ENCODE peak calls at places on chromosomes 11 and 22, in six cellular contexts. Z is upper lobe of left lung, T is GM12878, P is HepG2, I is A549, Q is K562. S is an unnamed sample. For H3K4me1, the result is how much of the 10 kb centered on the place peaks cover.

GRCh38 chr11:65084598-65085375 is 765 bp downstream of the ZFPL1 start:
- ATAC-seq in T (peak), Q (peak), I (peak), P (peak), Z (no peak), S (no peak)

GRCh38 chr11:112612283-112612849 is 348.9 kb upstream of the NCAM1 start:
- ATAC-seq in P (no peak), T (no peak), Q (no peak), I (no peak), Z (no peak), S (no peak)

GRCh38 chr22:47474464-47474863 is 712.0 kb downstream of the TBC1D22A start:
- ATAC-seq in Z (no peak), Q (no peak), P (no peak), I (no peak), T (no peak), S (no peak)

GRCh38 chr11:107696140-107696539 is 15.7 kb downstream of the SLN start:
- ATAC-seq in T (no peak), P (no peak), I (peak), Z (peak), Q (no peak), S (peak)

GRCh38 chr11:34394771-34395300 is 37.0 kb upstream of the ABTB2 start:
- ATAC-seq in P (no peak), Q (no peak), T (no peak), Z (no peak), I (no peak), S (no peak)

GRCh38 chr11:117090111-117090706 is 8.0 kb downstream of the SIK3 start:
- ATAC-seq in Z (no peak), Q (no peak), I (no peak), P (no peak), T (peak), S (no peak)

GRCh38 chr11:65558785-65559509 is 788 bp upstream of the LTBP3 start:
- ATAC-seq in T (no peak), Z (peak), Q (no peak), I (peak), P (peak), S (peak)

GRCh38 chr22:30680998-30681770 is 13.5 kb upstream of the OSBP2 start:
- ATAC-seq in Z (peak), I (no peak), T (no peak), P (no peak), Q (no peak), S (peak)

GRCh38 chr11:117002639-117003305 is 95.5 kb downstream of the SIK3 start:
- ATAC-seq in Q (peak), Z (no peak), T (peak), P (no peak), I (no peak), S (no peak)

GRCh38 chr11:110147965-110148709 is 54.9 kb downstream of the ZC3H12C start:
- ATAC-seq in P (no peak), Z (peak), I (peak), Q (no peak), T (no peak), S (no peak)

GRCh38 chr11:106231591-106231990 is 154.1 kb downstream of the AASDHPPT start:
- ATAC-seq in Q (no peak), P (no peak), T (peak), Z (no peak), I (no peak), S (no peak)

GRCh38 chr11:128448487-128448886 is 138.9 kb downstream of the ETS1 start:
- ATAC-seq in Z (no peak), P (peak), I (peak), T (no peak), Q (no peak), S (no peak)

GRCh38 chr11:118915941-118916841 is 9.5 kb downstream of the BCL9L start:
- ATAC-seq in P (no peak), T (no peak), I (no peak), Z (no peak), Q (no peak), S (no peak)

GRCh38 chr11:118915396-118915795 is 10.3 kb downstream of the BCL9L start:
- ATAC-seq in Z (no peak), T (no peak), Q (no peak), P (no peak), I (no peak), S (no peak)

GRCh38 chr11:118913411-118914125 is 12.2 kb downstream of the BCL9L start:
- ATAC-seq in T (peak), Q (no peak), I (no peak), P (no peak), Z (no peak), S (no peak)

GRCh38 chr11:118912742-118913410 is 12.8 kb downstream of the BCL9L start:
- ATAC-seq in I (peak), Q (peak), Z (no peak), P (no peak), T (peak), S (no peak)

GRCh38 chr11:118914178-118914918 is 11.4 kb downstream of the BCL9L start:
- ATAC-seq in P (no peak), T (peak), Q (no peak), I (no peak), Z (no peak), S (no peak)
- TF ChIP-seq EP300 in P (no peak), T (no peak), Q (no peak), I (no peak), Z (no peak), S (no peak)

GRCh38 chr11:46363455-46363920 is 16.2 kb downstream of the DGKZ start:
- ATAC-seq in Q (no peak), Z (peak), T (no peak), P (no peak), I (no peak), S (no peak)

GRCh38 chr11:46361283-46362145 is 14.3 kb downstream of the DGKZ start:
- ATAC-seq in I (no peak), T (peak), Z (peak), Q (peak), P (no peak), S (peak)

GRCh38 chr11:46364056-46364455 is 16.8 kb downstream of the DGKZ start:
- ATAC-seq in P (no peak), I (no peak), T (no peak), Q (no peak), Z (no peak), S (no peak)

GRCh38 chr11:46362146-46363030 is 15.1 kb downstream of the DGKZ start:
- ATAC-seq in P (no peak), Z (no peak), I (no peak), T (peak), Q (no peak), S (no peak)

DNA sequence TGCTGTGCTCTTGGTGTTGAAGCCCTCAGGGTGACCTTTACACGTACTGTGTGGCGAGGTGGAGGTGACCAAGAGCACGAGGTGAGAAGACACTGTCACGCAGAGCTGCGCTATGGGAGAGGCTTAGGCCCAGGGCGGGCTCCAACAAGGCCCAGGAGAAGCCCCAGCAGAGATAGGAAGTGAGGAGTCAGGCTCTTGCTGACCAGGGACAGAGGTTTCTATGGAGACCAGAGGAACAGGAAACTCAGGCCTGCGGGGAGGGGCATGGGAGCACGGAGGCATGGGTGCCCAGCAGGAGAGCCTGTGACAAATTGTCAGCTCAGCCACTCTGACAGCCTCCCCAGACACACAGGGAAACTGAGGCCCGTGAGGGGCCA is 15.8 kb downstream of the DGKZ start:
- ATAC-seq in I (peak), Z (peak), Q (peak), T (no peak), P (no peak), S (peak)
- H3K4me1 ChIP-seq in I (under half), Z (half or more), Q (half or more), T (under half), P (under half), S (under half)

GRCh38 chr22:21837184-21837979 is 30.1 kb downstream of the MAPK1 start:
- ATAC-seq in P (peak), Q (peak), Z (peak), T (no peak), I (peak), S (peak)
- H3K27ac ChIP-seq in P (peak), Q (no peak), Z (peak), T (no peak), I (no peak), S (peak)

GRCh38 chr11:102309621-102310541 is 7.4 kb upstream of the BIRC3 start:
- ATAC-seq in P (peak), T (no peak), Z (no peak), Q (peak), I (no peak), S (no peak)

GRCh38 chr11:102306817-102307814 is 10.2 kb upstream of the BIRC3 start:
- ATAC-seq in I (peak), P (no peak), Q (no peak), Z (peak), T (peak), S (no peak)

GRCh38 chr11:102305352-102306047 is 11.8 kb upstream of the BIRC3 start:
- ATAC-seq in I (peak), T (no peak), P (peak), Z (no peak), Q (no peak), S (no peak)

GRCh38 chr11:102304686-102305085 is 12.6 kb upstream of the BIRC3 start:
- ATAC-seq in P (no peak), Q (no peak), I (no peak), Z (no peak), T (no peak), S (no peak)

DNA sequence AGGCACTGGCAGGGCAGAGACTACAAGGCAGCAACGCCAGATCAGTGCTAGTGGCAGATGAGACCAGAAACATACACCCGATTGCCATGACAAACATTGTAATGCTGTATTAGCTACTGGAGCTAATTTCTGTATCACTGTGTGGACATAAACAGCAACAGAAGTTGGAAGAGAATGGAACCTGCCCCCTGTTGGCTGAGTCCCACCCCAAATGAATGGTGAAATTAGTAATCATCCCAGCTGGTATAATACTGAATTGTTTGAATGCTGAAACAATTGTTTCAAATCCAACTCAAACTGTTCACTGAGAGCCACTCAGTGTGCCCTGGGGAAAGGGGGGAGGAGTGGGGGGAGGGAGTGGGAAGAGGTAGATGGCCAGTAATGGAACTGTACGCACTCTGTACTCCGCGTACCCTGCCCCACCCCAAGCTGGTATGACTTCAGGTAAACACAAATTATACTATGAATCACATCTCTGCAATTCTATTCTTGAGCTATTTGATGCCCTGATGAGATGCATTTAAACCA is 11.2 kb upstream of the BIRC3 start:
- ATAC-seq in T (peak), P (peak), Z (peak), I (peak), Q (no peak), S (no peak)
- TF ChIP-seq EP300 in T (no peak), P (no peak), Z (peak), I (no peak), Q (no peak), S (no peak)

DNA sequence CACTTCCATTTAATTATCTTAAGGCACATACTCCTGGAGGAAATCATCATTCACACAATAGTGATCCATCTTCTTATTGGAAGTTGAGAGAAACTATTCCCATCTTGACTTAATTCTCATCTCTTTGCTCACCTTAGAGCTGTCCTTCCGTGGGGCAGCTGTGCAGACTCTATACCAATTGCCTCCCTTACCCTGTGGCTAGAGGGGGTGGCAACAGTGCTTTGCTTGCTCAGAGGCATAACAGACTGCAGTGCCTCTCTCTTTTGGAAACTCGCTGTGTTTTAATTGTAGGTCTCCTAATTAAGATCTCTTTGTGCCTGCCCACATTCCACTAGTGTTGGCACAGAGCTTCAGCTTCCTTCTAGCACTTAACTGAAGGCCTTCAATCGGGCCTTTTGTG is 5.5 kb downstream of the KMT2A start:
- ATAC-seq in T (peak), Z (no peak), P (no peak), Q (no peak), I (no peak), S (no peak)
- H3K4me1 ChIP-seq in T (under half), Z (half or more), P (under half), Q (under half), I (under half), S (under half)

GRCh38 chr11:86167499-86168161 is 76.9 kb upstream of the EED start:
- ATAC-seq in Q (peak), Z (no peak), T (no peak), I (no peak), P (peak), S (no peak)
- H3K27ac ChIP-seq in Q (peak), Z (no peak), T (no peak), I (no peak), P (no peak), S (no peak)

DNA sequence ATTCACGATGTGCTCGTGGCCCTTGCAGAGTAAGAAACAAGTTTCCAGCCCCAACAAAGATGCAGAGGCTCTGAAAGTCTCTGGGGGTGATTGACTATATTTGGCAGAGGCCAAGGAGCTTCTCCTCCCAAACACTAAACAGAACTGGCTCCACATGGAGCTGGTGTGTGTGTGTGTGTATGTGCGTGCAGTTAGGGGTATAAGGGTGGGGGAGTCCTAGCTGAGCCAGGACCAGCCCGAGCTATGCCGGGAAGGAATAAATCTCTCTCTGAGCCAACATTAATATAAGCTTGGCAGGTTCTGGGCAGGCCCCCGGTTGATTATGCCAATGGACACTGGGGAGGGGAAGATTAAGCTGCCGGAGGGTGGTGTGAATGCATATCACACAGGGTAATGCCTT is 324.1 kb downstream of the MIAT start:
- ATAC-seq in Q (no peak), Z (no peak), P (no peak), T (no peak), I (no peak), S (peak)
- TF ChIP-seq EP300 in Q (no peak), Z (no peak), P (no peak), T (no peak), I (no peak), S (no peak)

DNA sequence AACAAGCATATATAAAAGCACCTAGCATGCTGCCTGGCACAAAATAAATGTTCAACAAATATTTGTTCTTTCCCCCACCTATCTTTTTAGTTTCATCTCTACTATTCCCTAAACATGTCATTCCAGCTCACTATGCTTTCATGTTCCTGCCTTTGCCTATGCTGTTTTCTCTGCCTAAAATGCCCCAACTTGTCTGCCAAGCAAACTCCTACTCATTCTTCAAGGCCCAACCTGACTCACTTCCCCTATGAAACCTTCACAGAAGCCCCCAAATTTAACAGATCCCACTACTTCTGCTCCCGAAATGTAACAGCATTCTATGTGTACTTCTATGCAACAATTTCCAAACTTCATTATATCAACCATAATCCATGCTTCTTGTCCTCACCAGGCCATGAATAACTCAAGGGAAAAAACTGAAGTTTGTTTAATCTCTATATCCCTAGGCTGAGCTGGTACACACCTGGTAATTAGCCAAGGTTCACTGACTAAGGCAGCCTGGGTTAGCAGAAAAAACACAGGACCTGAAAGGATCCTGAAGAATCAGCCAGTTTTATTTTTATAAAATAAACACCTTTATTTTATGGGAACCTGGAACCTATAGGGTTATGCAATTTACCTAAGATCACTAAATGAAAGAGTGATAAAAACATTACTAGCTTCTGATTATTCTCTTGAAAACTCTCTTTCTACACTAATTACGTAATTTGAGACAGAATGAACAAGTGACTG is 72.2 kb downstream of the PAK1 start:
- ATAC-seq in Q (no peak), I (no peak), P (no peak), Z (no peak), T (peak), S (no peak)
- H3K4me1 ChIP-seq in Q (under half), I (under half), P (under half), Z (under half), T (under half), S (half or more)

GRCh38 chr11:72727521-72727920 is 24.7 kb downstream of the ARAP1 start:
- ATAC-seq in T (peak), P (no peak), Z (no peak), I (no peak), Q (no peak), S (no peak)
- H3K27ac ChIP-seq in T (no peak), P (no peak), Z (peak), I (no peak), Q (no peak), S (peak)

GRCh38 chr22:48692734-48693376 is 1134.8 kb downstream of the BRD1 start:
- ATAC-seq in T (no peak), P (peak), Q (no peak), Z (no peak), I (no peak), S (no peak)
- TF ChIP-seq EP300 in T (no peak), P (peak), Q (no peak), Z (no peak), I (no peak), S (no peak)

S was measured in gastroesophageal sphincter.